ENCODE peak calls at places on chromosomes 2 and 18, in ten cellular contexts. Q is posterior vena cava; P is coronary artery; A is osteoblast; K is DMS79 treated with DMSO at 0.1 percent for 48 hours; F is activated CD4-positive, alpha-beta T cell treated with anti-CD3 and anti-CD28 coated beads, Interleukin-2, amount 50 U/mL, for 24 hours; M is erythroblast; S is CD14-positive monocyte; C is NCI-H774; L is GM03348. B is an unnamed sample.

GRCh38 chr2:106581755-106582430 is 94.7 kb downstream of the CD8B2 start:
- DNase-seq in Q (no peak), P (no peak), A (peak; percentile 96), K (peak; percentile 44), F (no peak), M (peak; percentile 18), S (no peak), C (peak; percentile 17), L (peak; percentile 86), B (no peak)

GRCh38 chr2:10389191-10389590 is 58.9 kb downstream of the ODC1 start:
- DNase-seq in Q (no peak), P (no peak), A (no peak), K (no peak), F (no peak), M (no peak), S (no peak), C (no peak), L (no peak), B (no peak)

GRCh38 chr2:235808366-235808765 is 314.5 kb downstream of the AGAP1 start:
- DNase-seq in Q (no peak), P (no peak), A (no peak), K (no peak), F (no peak), M (no peak), S (no peak), C (no peak), L (no peak), B (no peak)

GRCh38 chr18:48728204-48728833 is 189.5 kb downstream of the CTIF start:
- DNase-seq in Q (peak; percentile 95), P (no peak), A (peak; percentile 96), K (no peak), F (no peak), M (no peak), S (no peak), C (no peak), L (peak; percentile 90), B (no peak)

GRCh38 chr2:215505044-215505786 is 69.3 kb upstream of the FN1 start:
- DNase-seq in Q (no peak), P (no peak), A (peak; percentile 84), K (no peak), F (no peak), M (peak; percentile 54), S (no peak), C (no peak), L (peak; percentile 72), B (no peak)

GRCh38 chr2:133755515-133756311 is 187.4 kb upstream of the NCKAP5 start:
- DNase-seq in Q (no peak), P (no peak), A (peak; percentile 44), K (peak; percentile 19), F (no peak), M (no peak), S (no peak), C (no peak), L (peak; percentile 63), B (no peak)

GRCh38 chr2:241191101-241191500 is 2.6 kb downstream of the ANO7 start:
- DNase-seq in Q (peak; percentile 67), P (no peak), A (no peak), K (no peak), F (no peak), M (no peak), S (no peak), C (no peak), L (no peak), B (no peak)

GRCh38 chr2:120596990-120597594 is 138.6 kb upstream of the GLI2 start:
- DNase-seq in Q (peak; percentile 82), P (no peak), A (peak; percentile 93), K (no peak), F (no peak), M (no peak), S (no peak), C (no peak), L (peak; percentile 91), B (no peak)

GRCh38 chr2:218125626-218126080 is at the start of gene CXCR2:
- DNase-seq in Q (no peak), P (no peak), A (peak; percentile 62), K (no peak), F (no peak), M (no peak), S (peak; percentile 54), C (no peak), L (peak; percentile 1), B (no peak)

GRCh38 chr2:8822218-8822617 is 15.2 kb downstream of the KIDINS220 start:
- DNase-seq in Q (no peak), P (no peak), A (no peak), K (no peak), F (no peak), M (no peak), S (no peak), C (no peak), L (no peak), B (no peak)

GRCh38 chr2:42141687-42142475 is 27.3 kb upstream of the EML4 start:
- DNase-seq in Q (peak; percentile 85), P (no peak), A (peak; percentile 83), K (peak; percentile 87), F (no peak), M (no peak), S (no peak), C (peak; percentile 47), L (peak; percentile 58), B (no peak)

GRCh38 chr18:60445341-60445740 is 72.8 kb upstream of the MC4R start:
- DNase-seq in Q (no peak), P (no peak), A (no peak), K (no peak), F (no peak), M (no peak), S (no peak), C (no peak), L (no peak), B (no peak)

GRCh38 chr2:70936979-70937811 is 1.5 kb downstream of the ATP6V1B1 start:
- DNase-seq in Q (peak; percentile 55), P (no peak), A (peak; percentile 52), K (no peak), F (no peak), M (no peak), S (no peak), C (no peak), L (no peak), B (no peak)

GRCh38 chr2:220192994-220193753 is 565.7 kb downstream of the SLC4A3 start:
- DNase-seq in Q (no peak), P (no peak), A (no peak), K (no peak), F (no peak), M (no peak), S (no peak), C (no peak), L (no peak), B (no peak)

GRCh38 chr18:34592961-34593382 is 117.1 kb upstream of the DTNA start:
- DNase-seq in Q (no peak), P (peak; percentile 85), A (no peak), K (no peak), F (no peak), M (no peak), S (no peak), C (no peak), L (peak; percentile 51), B (no peak)

GRCh38 chr2:171523969-171524401 is 1.7 kb downstream of the CYBRD1 start:
- DNase-seq in Q (no peak), P (no peak), A (peak; percentile 17), K (no peak), F (no peak), M (peak; percentile 54), S (no peak), C (no peak), L (peak; percentile 62), B (no peak)

GRCh38 chr2:176174382-176174834 is 14.1 kb upstream of the HOXD1 start:
- DNase-seq in Q (no peak), P (no peak), A (peak; percentile 84), K (no peak), F (no peak), M (no peak), S (no peak), C (no peak), L (peak; percentile 52), B (no peak)

GRCh38 chr18:55586841-55587240 is 1.2 kb downstream of the TCF4 start:
- DNase-seq in Q (no peak), P (no peak), A (peak; percentile 57), K (peak; percentile 14), F (no peak), M (peak; percentile 53), S (no peak), C (peak; percentile 34), L (peak; percentile 29), B (peak; percentile 61)

GRCh38 chr2:218566296-218566695 is 1.9 kb downstream of the USP37 start:
- DNase-seq in Q (no peak), P (no peak), A (no peak), K (no peak), F (no peak), M (no peak), S (no peak), C (no peak), L (no peak), B (no peak)

GRCh38 chr18:23918395-23919032 is 96.0 kb upstream of the TTC39C start:
- DNase-seq in Q (peak; percentile 90), P (no peak), A (peak; percentile 49), K (peak; percentile 48), F (peak; percentile 72), M (peak; percentile 80), S (peak; percentile 66), C (peak; percentile 42), L (peak; percentile 63), B (peak; percentile 83)

GRCh38 chr2:118386636-118387302 is 298.5 kb downstream of the INSIG2 start:
- DNase-seq in Q (no peak), P (no peak), A (peak; percentile 89), K (no peak), F (no peak), M (no peak), S (no peak), C (no peak), L (peak; percentile 85), B (no peak)

GRCh38 chr18:79380816-79381806 is 14.6 kb upstream of the NFATC1 start:
- DNase-seq in Q (peak; percentile 88), P (peak; percentile 80), A (peak; percentile 99), K (peak; percentile 33), F (peak; percentile 64), M (peak; percentile 84), S (no peak), C (no peak), L (peak; percentile 89), B (peak; percentile 70)

GRCh38 chr2:186917866-186918265 is 68.9 kb upstream of the ZSWIM2 start:
- DNase-seq in Q (no peak), P (no peak), A (no peak), K (no peak), F (no peak), M (no peak), S (no peak), C (no peak), L (no peak), B (no peak)

GRCh38 chr2:84283496-84283895 is 175.6 kb downstream of the SUCLG1 start:
- DNase-seq in Q (no peak), P (no peak), A (no peak), K (no peak), F (no peak), M (no peak), S (no peak), C (no peak), L (no peak), B (no peak)